ENCODE peak calls at places on chromosomes 5 and 9, in four cellular contexts. One of them, this sample, is unnamed.

GRCh38 chr9:70525553-70525952 is 111.1 kb upstream of the KLF9 start:
- DNase-seq in stimulated activated CD4-positive, alpha-beta T cell treated with anti-CD3 and anti-CD28 coated beads, Interleukin-2, amount 100 ng/mL, for 24 hours: no peak
- DNase-seq in uterus: no peak
- DNase-seq in neural crest cell: no peak
- DNase-seq in this sample: no peak

GRCh38 chr9:133484671-133485437 is 6.0 kb upstream of the SLC2A6 start:
- DNase-seq in stimulated activated CD4-positive, alpha-beta T cell treated with anti-CD3 and anti-CD28 coated beads, Interleukin-2, amount 100 ng/mL, for 24 hours: no peak
- DNase-seq in uterus: no peak
- DNase-seq in neural crest cell: no peak
- DNase-seq in this sample: no peak

GRCh38 chr9:105346273-105346672 is 101.6 kb upstream of the FSD1L start:
- DNase-seq in stimulated activated CD4-positive, alpha-beta T cell treated with anti-CD3 and anti-CD28 coated beads, Interleukin-2, amount 100 ng/mL, for 24 hours: no peak
- DNase-seq in uterus: no peak
- DNase-seq in neural crest cell: no peak
- DNase-seq in this sample: no peak

GRCh38 chr9:134176599-134176968 is 12.2 kb upstream of the RNU6ATAC start:
- DNase-seq in stimulated activated CD4-positive, alpha-beta T cell treated with anti-CD3 and anti-CD28 coated beads, Interleukin-2, amount 100 ng/mL, for 24 hours: no peak
- DNase-seq in uterus: no peak
- DNase-seq in neural crest cell: no peak
- DNase-seq in this sample: no peak

GRCh38 chr9:84669293-84670105 is at the start of gene NTRK2:
- DNase-seq in stimulated activated CD4-positive, alpha-beta T cell treated with anti-CD3 and anti-CD28 coated beads, Interleukin-2, amount 100 ng/mL, for 24 hours: no peak
- DNase-seq in uterus: no peak
- DNase-seq in neural crest cell: peak; percentile 40
- DNase-seq in this sample: peak; percentile 27

GRCh38 chr5:141882594-141883183 is 4.5 kb upstream of the PCDH1 start:
- DNase-seq in stimulated activated CD4-positive, alpha-beta T cell treated with anti-CD3 and anti-CD28 coated beads, Interleukin-2, amount 100 ng/mL, for 24 hours: no peak
- DNase-seq in uterus: no peak
- DNase-seq in neural crest cell: peak; percentile 57
- DNase-seq in this sample: no peak

GRCh38 chr5:38162625-38163024 is 95.7 kb upstream of the EGFLAM start:
- DNase-seq in stimulated activated CD4-positive, alpha-beta T cell treated with anti-CD3 and anti-CD28 coated beads, Interleukin-2, amount 100 ng/mL, for 24 hours: no peak
- DNase-seq in uterus: no peak
- DNase-seq in neural crest cell: no peak
- DNase-seq in this sample: no peak

GRCh38 chr9:114894801-114895433 is 35.5 kb downstream of the TNFSF8 start:
- DNase-seq in stimulated activated CD4-positive, alpha-beta T cell treated with anti-CD3 and anti-CD28 coated beads, Interleukin-2, amount 100 ng/mL, for 24 hours: no peak
- DNase-seq in uterus: no peak
- DNase-seq in neural crest cell: no peak
- DNase-seq in this sample: peak; percentile 66

GRCh38 chr9:34929506-34930102 is 28.5 kb upstream of the PHF24 start:
- DNase-seq in stimulated activated CD4-positive, alpha-beta T cell treated with anti-CD3 and anti-CD28 coated beads, Interleukin-2, amount 100 ng/mL, for 24 hours: peak; percentile 34
- DNase-seq in uterus: no peak
- DNase-seq in neural crest cell: peak; percentile 14
- DNase-seq in this sample: peak; percentile 21

GRCh38 chr9:32264171-32264862 is 120.1 kb upstream of the ACO1 start:
- DNase-seq in stimulated activated CD4-positive, alpha-beta T cell treated with anti-CD3 and anti-CD28 coated beads, Interleukin-2, amount 100 ng/mL, for 24 hours: no peak
- DNase-seq in uterus: peak; percentile 30
- DNase-seq in neural crest cell: no peak
- DNase-seq in this sample: no peak

GRCh38 chr9:130576176-130576575 is 3.2 kb upstream of the FUBP3 start:
- DNase-seq in stimulated activated CD4-positive, alpha-beta T cell treated with anti-CD3 and anti-CD28 coated beads, Interleukin-2, amount 100 ng/mL, for 24 hours: no peak
- DNase-seq in uterus: no peak
- DNase-seq in neural crest cell: no peak
- DNase-seq in this sample: no peak

GRCh38 chr5:32598270-32598937 is 13.0 kb downstream of the SUB1 start:
- DNase-seq in stimulated activated CD4-positive, alpha-beta T cell treated with anti-CD3 and anti-CD28 coated beads, Interleukin-2, amount 100 ng/mL, for 24 hours: no peak
- DNase-seq in uterus: no peak
- DNase-seq in neural crest cell: no peak
- DNase-seq in this sample: no peak

GRCh38 chr9:16985559-16986348 is 115.3 kb upstream of the BNC2 start:
- DNase-seq in stimulated activated CD4-positive, alpha-beta T cell treated with anti-CD3 and anti-CD28 coated beads, Interleukin-2, amount 100 ng/mL, for 24 hours: no peak
- DNase-seq in uterus: peak; percentile 16
- DNase-seq in neural crest cell: no peak
- DNase-seq in this sample: no peak

This sample was measured in activated CD4-positive, alpha-beta memory T cell treated with anti-CD3 and anti-CD28 coated beads, Interleukin-2, amount 10 ng/mL, durations not matched to agents 7 days and 5 days.